ENCODE peak calls at places on chromosome 4, in five cellular contexts. Z is right atrium auricular region, I is prostate gland, S is cardiac muscle cell, T is heart left ventricle. F is an unnamed sample.

GRCh38 chr4:4847011-4847410 is 12.5 kb upstream of the MSX1 start:
- DNase-seq in Z (no peak), I (no peak), S (no peak), T (peak), F (no peak)

GRCh38 chr4:16991455-16991854 is 93.0 kb upstream of the LDB2 start:
- DNase-seq in Z (no peak), I (no peak), S (no peak), T (no peak), F (no peak)

GRCh38 chr4:158856852-158857251 is 88.0 kb downstream of the FNIP2 start:
- DNase-seq in Z (no peak), I (no peak), S (peak), T (no peak), F (no peak)

GRCh38 chr4:148293571-148293970 is 148.6 kb downstream of the NR3C2 start:
- DNase-seq in Z (no peak), I (no peak), S (no peak), T (no peak), F (no peak)

GRCh38 chr4:100816646-100817045 is 298.8 kb upstream of the EMCN start:
- DNase-seq in Z (no peak), I (no peak), S (no peak), T (no peak), F (no peak)

GRCh38 chr4:61468091-61468720 is 268.1 kb downstream of the ADGRL3 start:
- DNase-seq in Z (no peak), I (no peak), S (no peak), T (no peak), F (no peak)

GRCh38 chr4:15331930-15332329 is 95.9 kb upstream of the C1QTNF7 start:
- DNase-seq in Z (no peak), I (no peak), S (no peak), T (no peak), F (no peak)

GRCh38 chr4:56305390-56305789 is 81.9 kb downstream of the AASDH start:
- DNase-seq in Z (no peak), I (no peak), S (no peak), T (no peak), F (no peak)

GRCh38 chr4:156252300-156253016 is 298.8 kb upstream of the CTSO start:
- DNase-seq in Z (no peak), I (no peak), S (no peak), T (no peak), F (no peak)

GRCh38 chr4:2860391-2861348 is 17.0 kb downstream of the ADD1 start:
- DNase-seq in Z (peak), I (no peak), S (peak), T (peak), F (no peak)

GRCh38 chr4:128228021-128228571 is 59.5 kb downstream of the PGRMC2 start:
- DNase-seq in Z (no peak), I (peak), S (no peak), T (no peak), F (no peak)

GRCh38 chr4:3073158-3074077 is 920 bp downstream of the HTT-AS start:
- DNase-seq in Z (no peak), I (peak), S (peak), T (no peak), F (peak)

GRCh38 chr4:138555584-138555983 is 313.4 kb upstream of the SLC7A11 start:
- DNase-seq in Z (no peak), I (no peak), S (peak), T (no peak), F (no peak)

DNA sequence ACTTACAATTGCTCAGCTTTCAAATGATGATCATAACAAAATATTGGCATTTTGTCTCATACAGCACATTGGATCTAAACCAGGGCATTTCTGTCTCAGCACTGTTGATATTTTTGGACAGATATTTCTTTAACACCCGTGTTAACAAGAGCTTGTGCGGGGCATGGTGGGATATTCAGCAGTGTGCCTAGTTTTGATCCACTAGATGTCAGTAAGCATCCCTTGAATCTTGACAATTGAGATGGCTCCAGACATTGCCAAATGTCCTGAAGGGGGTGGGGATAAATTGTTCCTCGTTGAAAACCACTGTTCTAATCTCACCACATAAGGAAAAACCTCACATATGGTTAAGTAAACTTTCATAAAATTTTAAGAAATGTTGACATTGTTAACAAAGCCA is 806.3 kb downstream of the STIM2 start:
- DNase-seq in Z (no peak), I (no peak), S (no peak), T (no peak), F (no peak)
- TF ChIP-seq CTCF in Z (no peak), I (no peak), S (no peak), T (no peak), F (no peak)

DNA sequence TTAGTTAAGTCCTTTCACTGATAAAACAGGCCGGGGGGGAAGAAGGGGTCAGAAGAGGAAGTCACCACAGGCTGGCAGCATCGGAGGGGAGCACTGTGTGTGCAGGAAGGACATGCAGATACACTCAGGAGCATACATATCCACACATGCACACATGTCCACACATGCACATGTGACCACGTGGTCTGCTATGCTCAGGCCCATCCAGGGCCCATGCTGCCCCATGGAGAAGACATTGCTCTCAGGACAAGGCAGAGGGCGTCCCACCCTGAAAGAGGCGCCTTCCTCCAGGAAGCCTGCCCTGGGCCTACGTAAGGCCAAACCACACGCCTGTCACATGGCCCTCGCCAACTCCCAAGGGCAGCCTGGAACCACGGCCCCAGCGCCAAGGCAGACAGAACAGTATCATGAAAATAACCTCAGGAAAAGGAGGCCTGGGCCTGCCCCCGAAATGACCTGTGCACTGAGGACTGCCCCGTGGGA is 15.8 kb downstream of the WDR1 start:
- DNase-seq in Z (no peak), I (no peak), S (no peak), T (peak), F (no peak)
- TF ChIP-seq CTCF in Z (peak), I (no peak), S (no peak), T (no peak), F (no peak)

GRCh38 chr4:130356873-130357272 is 1260.9 kb downstream of the C4orf33 start:
- DNase-seq in Z (no peak), I (no peak), S (no peak), T (no peak), F (no peak)
- TF ChIP-seq CTCF in Z (no peak), I (no peak), S (no peak), T (no peak), F (no peak)

DNA sequence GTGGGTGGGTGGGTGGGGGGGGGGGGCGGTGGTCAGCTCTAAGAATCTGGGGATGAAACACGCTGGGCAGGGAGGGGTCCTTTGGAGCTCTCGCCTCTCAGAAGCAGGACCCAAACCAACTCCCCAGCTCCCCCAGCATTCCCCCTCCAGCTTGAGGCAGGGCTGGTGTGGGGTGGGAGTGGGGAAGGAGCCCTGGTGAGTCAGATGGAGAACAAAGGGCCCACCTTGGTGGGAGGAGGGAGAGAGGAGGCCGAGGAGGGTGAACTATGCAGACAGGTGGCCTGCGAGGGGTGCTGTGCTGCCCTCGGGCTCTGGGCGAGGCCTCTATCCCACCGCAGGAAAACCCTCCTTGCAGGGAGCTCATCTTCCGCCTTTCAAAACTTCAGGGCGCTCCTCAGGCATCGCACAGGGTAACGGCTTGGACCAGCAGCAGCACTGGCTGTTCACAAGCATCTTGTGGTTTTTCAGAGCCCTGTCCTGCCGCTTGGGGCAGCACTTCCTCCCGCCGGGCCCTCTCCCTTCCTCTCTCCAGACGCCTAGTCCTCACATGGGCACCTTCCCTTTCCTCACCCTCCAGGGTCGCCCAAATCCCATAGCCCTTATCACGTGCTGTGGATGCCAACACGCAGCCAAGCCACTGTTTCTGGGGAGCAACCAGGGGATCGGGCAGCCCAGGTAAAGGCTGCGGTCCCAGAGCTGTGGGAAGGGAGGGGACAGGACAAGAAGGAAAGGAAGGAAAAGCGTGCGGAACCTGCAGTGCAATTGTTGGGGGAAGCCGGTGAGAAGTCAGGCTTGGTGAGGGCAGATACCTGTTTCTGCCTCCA is 34.0 kb upstream of the GRPEL1 start:
- DNase-seq in Z (peak), I (peak), S (peak), T (peak), F (peak)
- TF ChIP-seq CTCF in Z (peak), I (peak), S (peak), T (peak), F (peak)

GRCh38 chr4:164997324-164997723 is 19.9 kb upstream of the TRIM61 start:
- DNase-seq in Z (no peak), I (no peak), S (no peak), T (no peak), F (no peak)
- TF ChIP-seq CTCF in Z (no peak), I (no peak), S (no peak), T (no peak), F (no peak)

DNA sequence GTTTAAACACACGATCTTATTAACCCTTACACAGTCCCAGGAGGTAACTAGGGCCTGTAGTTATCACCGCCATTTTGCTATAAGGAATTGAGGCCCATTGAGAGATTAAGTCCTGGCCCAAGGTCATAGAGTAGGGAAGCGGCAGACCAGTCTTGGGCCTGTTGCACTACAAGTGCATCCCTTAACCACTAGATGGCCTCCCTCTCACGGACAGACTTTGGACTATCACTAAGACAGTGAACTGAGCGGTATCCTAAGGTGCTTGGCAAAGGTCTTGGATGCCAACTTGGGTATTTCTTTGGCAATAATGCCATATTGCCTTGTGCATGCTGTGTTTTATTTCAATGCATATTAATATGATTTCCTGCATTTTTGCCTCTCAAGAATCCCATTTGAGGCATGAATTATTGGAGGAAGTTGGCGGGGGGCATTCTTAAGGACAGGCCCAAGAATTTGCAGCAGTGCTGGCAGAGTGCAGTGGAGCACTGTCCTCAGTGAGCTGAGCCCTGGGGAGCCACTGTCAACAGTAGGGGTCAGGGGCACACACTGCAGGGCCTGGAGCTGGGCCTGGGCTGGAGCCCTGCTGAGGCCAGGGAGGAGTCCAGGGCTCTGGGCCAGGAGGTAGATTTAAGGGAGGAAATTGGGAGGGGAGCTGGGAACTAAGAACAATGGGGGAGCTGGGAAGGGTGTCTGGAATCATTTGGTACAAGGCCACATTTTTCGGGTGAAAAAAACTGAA is 147.4 kb downstream of the SMIM20 start:
- DNase-seq in Z (no peak), I (no peak), S (peak), T (no peak), F (no peak)
- TF ChIP-seq CTCF in Z (peak), I (no peak), S (peak), T (peak), F (peak)

DNA sequence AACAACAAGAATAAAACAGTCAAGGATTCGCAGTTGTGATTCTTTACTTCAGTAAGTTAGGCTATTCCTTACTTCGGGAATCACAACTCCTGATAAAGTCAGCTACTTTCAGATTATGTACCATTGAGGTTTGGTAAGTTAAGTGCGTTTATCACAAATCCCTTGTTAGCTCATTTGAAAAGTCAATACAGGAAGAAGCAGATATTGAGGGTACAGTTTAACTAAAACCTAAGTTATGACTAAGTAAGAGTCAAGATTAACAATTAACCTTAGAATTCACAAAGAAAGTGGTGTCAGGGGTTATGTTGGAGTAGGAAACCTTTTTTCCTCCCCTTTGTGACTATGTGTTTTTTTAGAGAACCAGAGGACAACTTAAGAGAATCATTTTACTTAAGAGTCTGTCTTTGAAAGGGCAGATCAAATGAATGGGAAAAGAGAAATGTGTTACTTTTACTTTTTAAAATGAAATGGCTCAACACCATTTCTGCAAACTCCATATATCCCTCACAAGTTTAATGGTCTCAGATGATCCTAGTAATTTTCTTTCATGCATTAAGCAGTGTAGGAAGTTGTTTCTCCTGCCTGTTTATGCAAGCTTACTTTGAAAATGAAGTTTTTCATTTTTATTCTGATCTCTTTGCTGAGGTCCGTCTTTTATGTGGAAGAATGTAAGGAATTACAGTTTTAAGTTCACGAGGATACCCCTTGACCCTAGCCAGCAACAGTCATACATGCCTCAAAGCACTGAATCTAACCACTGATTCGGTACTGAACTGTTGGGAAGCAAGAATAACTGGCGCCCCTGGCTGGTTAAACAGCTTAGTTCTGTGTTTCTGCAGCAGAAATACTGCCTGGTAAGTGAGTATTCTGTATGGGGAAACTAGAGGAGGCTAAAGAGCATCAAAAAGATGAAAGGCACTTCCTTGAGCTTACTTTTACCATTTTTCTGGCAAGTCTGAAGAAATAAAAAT is 211.7 kb downstream of the SLC4A4 start:
- DNase-seq in Z (no peak), I (no peak), S (peak), T (no peak), F (no peak)
- TF ChIP-seq CTCF in Z (peak), I (no peak), S (peak), T (no peak), F (no peak)